ENCODE peak calls at places on chromosomes 11 and 22, in six cellular contexts. A is cardiac fibroblast, M is left lobe of liver, Q is memory B cell, E is posterior cingulate gyrus, P is HTR-8/SVneo. D is an unnamed sample.

GRCh38 chr11:68655406-68655805 is 28.9 kb upstream of the GAL start:
- DNase-seq in Q (no peak), E (peak), P (no peak), A (no peak), M (no peak), D (peak)

GRCh38 chr11:70531281-70532065 is 133.1 kb downstream of the CTTN start:
- DNase-seq in M (no peak), Q (no peak), E (peak), P (no peak), A (no peak), D (peak)

GRCh38 chr11:35590412-35590811 is 27.8 kb upstream of the FJX1 start:
- DNase-seq in M (no peak), P (no peak), E (no peak), A (peak), Q (no peak), D (no peak)

GRCh38 chr11:59680287-59681154 is 11.7 kb upstream of the PATL1 start:
- DNase-seq in P (peak), Q (peak), M (peak), E (no peak), A (peak), D (peak)

GRCh38 chr11:119373059-119373875 is 8.2 kb downstream of the USP2 start:
- DNase-seq in A (no peak), P (no peak), M (peak), E (no peak), Q (no peak), D (peak)

GRCh38 chr11:396948-397548 is 3.0 kb downstream of the PKP3 start:
- DNase-seq in A (peak), M (peak), P (no peak), E (peak), Q (no peak), D (peak)

GRCh38 chr22:37904572-37905533 is 1.2 kb upstream of the MICALL1 start:
- DNase-seq in M (peak), E (no peak), Q (no peak), A (peak), P (peak), D (peak)

GRCh38 chr11:23632293-23632692 is 772.0 kb upstream of the CCDC179 start:
- DNase-seq in M (no peak), Q (no peak), A (no peak), P (no peak), E (no peak), D (no peak)

GRCh38 chr22:44311855-44312170 is 938 bp downstream of the SHISAL1 start:
- DNase-seq in E (peak), Q (no peak), A (peak), M (no peak), P (no peak), D (no peak)

GRCh38 chr11:18727499-18728236 is 1.7 kb upstream of the IGSF22 start:
- DNase-seq in Q (no peak), M (no peak), P (peak), A (peak), E (peak), D (no peak)

GRCh38 chr11:9895016-9895415 is 231.1 kb downstream of the SWAP70 start:
- DNase-seq in A (peak), P (no peak), Q (no peak), M (no peak), E (no peak), D (no peak)

D was measured in posterior vena cava.